ENCODE peak calls at places on chromosome 19, in nine cellular contexts. E is WTC11, A is mesothelial cell of epicardium, I is omental fat pad, X is fibroblast of pulmonary artery, V is B cell, Z is activated B cell treated with CpG ODN at 0.5 μM for 24 hours, M is brain microvascular endothelial cell, O is astrocyte of the cerebellum. C is an unnamed sample.

GRCh38 chr19:57052102-57052501 is 67.7 kb upstream of the USP29 start:
- DNase-seq in E (no peak), A (no peak), I (no peak), X (no peak), V (no peak), Z (no peak), M (no peak), O (no peak), C (no peak)

GRCh38 chr19:21463449-21464105 is 41.8 kb upstream of the ZNF429 start:
- DNase-seq in E (peak; percentile 85), A (peak; percentile 65), I (no peak), X (no peak), V (peak; percentile 65), Z (no peak), M (no peak), O (no peak), C (peak; percentile 84)

GRCh38 chr19:23286477-23286876 is 36.3 kb upstream of the ZNF724 start:
- DNase-seq in E (peak; percentile 50), A (no peak), I (no peak), X (no peak), V (peak; percentile 37), Z (no peak), M (no peak), O (no peak), C (no peak)

GRCh38 chr19:55483681-55484361 is 1.2 kb upstream of the NAT14 start:
- DNase-seq in E (no peak), A (no peak), I (no peak), X (no peak), V (no peak), Z (no peak), M (no peak), O (no peak), C (peak; percentile 72)

GRCh38 chr19:16454519-16454918 is 17.3 kb downstream of the EPS15L1 start:
- DNase-seq in E (no peak), A (no peak), I (no peak), X (no peak), V (no peak), Z (no peak), M (no peak), O (no peak), C (peak; percentile 15)

GRCh38 chr19:36973021-36973843 is 57.1 kb downstream of the ZNF568 start:
- DNase-seq in E (peak; percentile 90), A (no peak), I (peak; percentile 56), X (peak; percentile 75), V (peak; percentile 85), Z (peak; percentile 75), M (peak; percentile 61), O (peak; percentile 23), C (peak; percentile 88)

GRCh38 chr19:16325161-16325527 is 518 bp downstream of the KLF2 start:
- DNase-seq in E (peak; percentile 54), A (no peak), I (no peak), X (no peak), V (peak; percentile 69), Z (peak; percentile 62), M (no peak), O (no peak), C (peak; percentile 91)

GRCh38 chr19:40831502-40832430 is 18.5 kb downstream of the CYP2A6 start:
- DNase-seq in E (no peak), A (no peak), I (no peak), X (peak; percentile 91), V (no peak), Z (no peak), M (peak; percentile 22), O (peak; percentile 29), C (peak; percentile 34)

GRCh38 chr19:12721656-12722565 is 1.8 kb downstream of the TNPO2 start:
- DNase-seq in E (peak; percentile 79), A (peak; percentile 77), I (no peak), X (peak; percentile 82), V (peak; percentile 86), Z (peak; percentile 40), M (peak; percentile 41), O (no peak), C (peak; percentile 56)

GRCh38 chr19:18304194-18304495 is 18.7 kb downstream of the LSM4 start:
- DNase-seq in E (no peak), A (no peak), I (no peak), X (no peak), V (no peak), Z (no peak), M (no peak), O (no peak), C (peak; percentile 53)

DNA sequence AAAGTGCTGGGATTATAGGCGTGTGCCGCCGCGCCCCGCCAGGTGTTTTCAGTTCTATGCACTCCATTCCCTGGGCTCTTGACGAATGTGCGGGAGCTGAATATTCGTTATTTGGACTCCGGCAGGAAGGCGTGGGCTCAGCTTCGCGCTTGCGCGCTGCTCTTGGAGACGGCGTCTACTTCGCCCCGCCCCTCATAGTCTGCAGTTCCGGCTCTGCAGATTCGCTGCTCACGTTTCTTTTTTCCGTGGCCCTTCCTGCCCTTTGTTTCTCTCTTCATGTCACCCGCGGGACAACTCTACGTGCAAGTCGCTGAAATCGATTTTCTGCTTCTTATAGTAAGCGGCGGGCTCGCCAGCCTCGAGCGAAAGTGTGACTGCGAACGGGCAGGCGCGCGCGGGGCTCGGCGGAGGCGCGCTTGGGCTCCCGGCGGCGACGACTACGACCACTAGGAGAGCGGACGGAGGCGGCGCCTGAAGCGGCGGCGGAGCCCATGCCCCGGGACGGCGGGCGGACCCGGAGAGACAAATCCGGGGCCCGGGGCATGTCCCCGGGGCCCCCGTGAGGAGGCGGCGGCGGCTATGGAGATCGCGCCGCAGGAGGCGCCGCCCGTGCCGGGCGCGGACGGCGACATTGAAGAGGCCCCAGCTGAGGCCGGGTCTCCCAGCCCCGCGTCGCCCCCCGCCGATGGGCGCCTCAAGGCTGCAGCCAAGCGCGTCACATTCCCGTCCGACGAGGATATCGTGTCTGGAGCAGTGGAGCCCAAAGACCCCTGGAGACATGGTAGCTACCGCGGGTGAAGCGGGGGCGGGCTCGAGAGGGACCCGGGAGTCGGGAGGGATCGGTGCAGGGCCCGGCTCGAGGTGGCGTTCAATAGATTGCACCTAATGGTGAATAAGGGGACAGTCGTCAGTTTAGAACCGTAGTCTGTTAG is at the start of gene PPP1R37:
- DNase-seq in E (peak; percentile 93), A (peak; percentile 94), I (peak; percentile 61), X (peak; percentile 99), V (peak; percentile 97), Z (peak; percentile 81), M (peak; percentile 92), O (peak; percentile 96), C (peak; percentile 96)
- TF ChIP-seq CTCF in E (no peak), A (no peak), I (no peak), X (no peak), V (peak; percentile 52), Z (no peak), M (peak; percentile 18), O (peak; percentile 20), C (peak; percentile 65)

GRCh38 chr19:39197808-39198207 is 1.0 kb downstream of the NCCRP1 start:
- DNase-seq in E (peak; percentile 53), A (no peak), I (no peak), X (no peak), V (peak; percentile 15), Z (no peak), M (no peak), O (no peak), C (no peak)
- TF ChIP-seq CTCF in E (no peak), A (no peak), I (no peak), X (no peak), V (no peak), Z (no peak), M (peak; percentile 5), O (no peak), C (no peak)

GRCh38 chr19:10979950-10980349 is 19.1 kb downstream of the SMARCA4 start:
- DNase-seq in E (no peak), A (no peak), I (no peak), X (no peak), V (peak; percentile 59), Z (no peak), M (no peak), O (no peak), C (no peak)
- TF ChIP-seq CTCF in E (no peak), A (no peak), I (no peak), X (no peak), V (peak; percentile 15), Z (no peak), M (no peak), O (no peak), C (no peak)

DNA sequence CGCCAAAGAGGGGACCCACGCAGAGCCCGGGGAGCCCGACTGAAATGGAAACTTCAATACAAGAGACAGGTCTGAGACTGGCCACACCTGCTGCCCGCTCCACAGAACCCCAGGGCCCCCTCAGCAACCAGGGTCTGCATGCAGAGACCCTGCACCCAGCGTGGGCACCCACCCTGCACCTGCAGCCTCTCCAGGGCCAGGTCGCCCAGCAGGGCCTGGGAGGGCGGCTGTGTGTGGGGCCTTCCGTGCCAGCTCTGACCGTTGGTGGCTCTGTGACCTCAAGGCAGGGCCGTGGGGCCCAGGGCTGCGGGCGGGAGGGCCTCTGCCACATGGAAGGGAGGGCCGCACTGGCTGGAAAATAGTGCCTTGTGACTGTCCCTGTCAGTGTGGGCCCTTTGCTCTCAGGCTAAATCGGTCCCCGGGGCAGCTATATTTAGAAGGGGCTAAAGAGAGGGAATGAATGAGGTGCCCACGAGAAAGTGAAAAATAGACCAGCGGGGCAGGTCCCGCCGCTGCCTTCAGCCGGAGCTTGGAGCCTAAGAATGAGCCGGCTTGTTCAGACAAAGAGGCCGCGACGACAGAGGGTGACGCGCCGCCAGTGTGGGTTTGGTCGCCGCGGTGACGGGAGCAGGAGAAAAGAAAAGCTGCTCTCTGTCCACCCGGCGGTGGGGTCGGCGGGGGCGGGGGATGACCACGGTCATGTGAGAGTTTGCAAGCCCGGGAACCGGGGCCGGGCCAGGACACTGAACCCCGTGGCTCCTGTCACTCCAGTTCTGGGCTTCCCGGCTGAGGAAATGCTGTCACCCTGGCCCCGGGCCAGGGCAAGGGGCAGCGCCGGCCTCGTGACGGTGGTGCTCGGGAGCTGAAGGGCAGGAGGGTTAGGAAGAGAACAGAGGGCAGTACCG is 70.5 kb downstream of the GADD45B start:
- DNase-seq in E (peak; percentile 67), A (no peak), I (peak; percentile 59), X (no peak), V (no peak), Z (no peak), M (peak; percentile 62), O (no peak), C (peak; percentile 88)
- TF ChIP-seq CTCF in E (no peak), A (no peak), I (no peak), X (no peak), V (no peak), Z (no peak), M (no peak), O (no peak), C (no peak)

DNA sequence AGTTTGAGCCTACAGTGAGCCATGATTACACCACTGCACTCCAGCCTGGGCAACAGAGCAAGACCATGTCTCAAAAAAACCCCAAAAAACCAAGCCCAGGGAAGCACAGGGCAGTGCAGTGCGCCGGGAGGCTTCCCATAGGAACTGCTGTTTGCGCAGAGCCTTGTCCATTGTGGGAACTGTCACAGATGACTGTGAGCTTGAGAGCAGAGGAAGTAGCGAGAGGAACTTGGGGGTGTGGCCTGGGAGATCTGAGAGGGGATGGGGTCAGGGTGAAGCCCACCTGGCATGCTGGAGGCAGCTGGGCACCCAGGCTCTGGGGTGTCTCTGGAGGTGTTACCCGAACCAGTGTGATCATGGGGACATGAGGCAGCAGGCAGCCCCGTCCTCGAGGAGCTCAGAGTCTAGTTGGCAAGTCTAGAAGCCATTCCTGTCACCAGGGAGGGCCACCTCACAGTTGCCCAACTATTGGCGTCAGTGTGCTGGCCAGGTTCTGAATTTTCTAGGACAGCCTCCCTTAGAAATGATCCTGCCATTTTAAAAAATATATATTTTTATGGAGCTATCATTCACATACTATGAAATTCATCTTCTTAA is 10.4 kb downstream of the KDM4B start:
- DNase-seq in E (no peak), A (no peak), I (no peak), X (no peak), V (no peak), Z (no peak), M (no peak), O (no peak), C (no peak)
- TF ChIP-seq CTCF in E (no peak), A (no peak), I (no peak), X (no peak), V (no peak), Z (no peak), M (no peak), O (no peak), C (no peak)